ENCODE peak calls at places on chromosomes 6 and 20, in four cellular contexts. One of them, this sample, is unnamed.

GRCh38 chr6:6971369-6971768 is 136.4 kb upstream of the RREB1 start:
- DNase-seq in IMR-90: no peak
- DNase-seq in H1: no peak
- DNase-seq in mesendoderm: no peak
- DNase-seq in this sample: no peak

GRCh38 chr20:45092898-45093297 is 8.0 kb downstream of the KCNS1 start:
- DNase-seq in IMR-90: no peak
- DNase-seq in H1: no peak
- DNase-seq in mesendoderm: no peak
- DNase-seq in this sample: no peak

GRCh38 chr6:13573669-13574110 is 711 bp upstream of the SIRT5 start:
- DNase-seq in IMR-90: peak; percentile 46
- DNase-seq in H1: no peak
- DNase-seq in mesendoderm: peak; percentile 75
- DNase-seq in this sample: peak; percentile 46

GRCh38 chr6:14211596-14211961 is 94.0 kb downstream of the CD83 start:
- DNase-seq in IMR-90: peak; percentile 37
- DNase-seq in H1: peak; percentile 33
- DNase-seq in mesendoderm: peak; percentile 92
- DNase-seq in this sample: peak; percentile 59

GRCh38 chr20:58927490-58928061 is 53.5 kb upstream of the NELFCD start:
- DNase-seq in IMR-90: no peak
- DNase-seq in H1: no peak
- DNase-seq in mesendoderm: no peak
- DNase-seq in this sample: no peak

GRCh38 chr6:18471232-18471964 is 84.2 kb downstream of the RNF144B start:
- DNase-seq in IMR-90: no peak
- DNase-seq in H1: no peak
- DNase-seq in mesendoderm: no peak
- DNase-seq in this sample: no peak

GRCh38 chr6:87918461-87918941 is 129.1 kb upstream of the SPACA1 start:
- DNase-seq in IMR-90: no peak
- DNase-seq in H1: no peak
- DNase-seq in mesendoderm: peak; percentile 70
- DNase-seq in this sample: no peak

GRCh38 chr20:11231742-11232141 is 557.9 kb upstream of the JAG1 start:
- DNase-seq in IMR-90: no peak
- DNase-seq in H1: no peak
- DNase-seq in mesendoderm: no peak
- DNase-seq in this sample: no peak

GRCh38 chr20:48288930-48289507 is 503.7 kb upstream of the SULF2 start:
- DNase-seq in IMR-90: no peak
- DNase-seq in H1: no peak
- DNase-seq in mesendoderm: no peak
- DNase-seq in this sample: no peak

GRCh38 chr20:48284837-48285236 is 499.6 kb upstream of the SULF2 start:
- DNase-seq in IMR-90: peak; percentile 75
- DNase-seq in H1: no peak
- DNase-seq in mesendoderm: peak; percentile 90
- DNase-seq in this sample: no peak

GRCh38 chr20:48285656-48286055 is 500.4 kb upstream of the SULF2 start:
- DNase-seq in IMR-90: no peak
- DNase-seq in H1: no peak
- DNase-seq in mesendoderm: no peak
- DNase-seq in this sample: no peak

GRCh38 chr20:48287552-48288170 is 502.4 kb upstream of the SULF2 start:
- DNase-seq in IMR-90: no peak
- DNase-seq in H1: no peak
- DNase-seq in mesendoderm: no peak
- DNase-seq in this sample: no peak

GRCh38 chr20:48286571-48287551 is 501.6 kb upstream of the SULF2 start:
- DNase-seq in IMR-90: no peak
- DNase-seq in H1: no peak
- DNase-seq in mesendoderm: no peak
- DNase-seq in this sample: no peak
- H2BK120ac ChIP-seq in IMR-90: peak overlapping the region; percentile 5
- H2BK120ac ChIP-seq in H1: no peak overlapping the region
- H2BK120ac ChIP-seq in mesendoderm: peak overlapping the region; percentile 5
- H2BK120ac ChIP-seq in this sample: no peak overlapping the region

DNA sequence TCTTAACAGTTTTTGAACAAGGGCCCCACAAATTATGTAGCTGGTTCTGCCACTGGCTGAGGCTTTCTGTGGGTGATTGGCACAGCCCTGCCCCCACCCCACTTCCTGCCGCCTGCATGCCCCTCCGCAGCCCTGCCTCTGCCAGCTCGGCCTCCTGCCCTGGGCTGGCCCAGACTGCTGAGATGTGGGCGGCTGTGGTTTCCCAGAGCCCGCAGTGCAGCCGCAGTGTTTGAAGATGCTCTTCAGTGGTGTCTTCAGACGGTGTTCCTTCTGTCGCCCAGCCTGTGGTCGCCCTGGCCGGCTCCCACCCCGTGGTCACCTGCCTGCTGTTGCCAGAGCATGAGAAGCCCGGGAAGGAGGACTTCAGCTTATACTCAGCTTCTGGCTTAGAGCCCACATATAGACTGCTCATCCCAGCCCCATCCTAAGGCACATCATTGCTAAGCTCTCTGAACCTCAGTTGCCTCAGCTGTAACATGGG is 154.3 kb downstream of the VEGFA start:
- DNase-seq in IMR-90: peak; percentile 56
- DNase-seq in H1: no peak
- DNase-seq in mesendoderm: no peak
- DNase-seq in this sample: no peak
- H3K23ac ChIP-seq in IMR-90: no peak overlapping the region
- H3K23ac ChIP-seq in H1: no peak overlapping the region
- H3K23ac ChIP-seq in mesendoderm: no peak overlapping the region
- H3K23ac ChIP-seq in this sample: no peak overlapping the region

GRCh38 chr6:12529364-12530019 is 187.1 kb upstream of the PHACTR1 start:
- DNase-seq in IMR-90: no peak
- DNase-seq in H1: no peak
- DNase-seq in mesendoderm: peak; percentile 84
- DNase-seq in this sample: peak; percentile 32
- H2BK120ac ChIP-seq in IMR-90: no peak overlapping the region
- H2BK120ac ChIP-seq in H1: no peak overlapping the region
- H2BK120ac ChIP-seq in mesendoderm: no peak overlapping the region
- H2BK120ac ChIP-seq in this sample: no peak overlapping the region

GRCh38 chr6:113758725-113759576 is 98.2 kb upstream of the MARCKS start:
- DNase-seq in IMR-90: peak; percentile 58
- DNase-seq in H1: no peak
- DNase-seq in mesendoderm: no peak
- DNase-seq in this sample: no peak
- H3K23ac ChIP-seq in IMR-90: no peak overlapping the region
- H3K23ac ChIP-seq in H1: no peak overlapping the region
- H3K23ac ChIP-seq in mesendoderm: no peak overlapping the region
- H3K23ac ChIP-seq in this sample: no peak overlapping the region

GRCh38 chr6:146359123-146359522 is 184.5 kb upstream of the RAB32 start:
- DNase-seq in IMR-90: no peak
- DNase-seq in H1: no peak
- DNase-seq in mesendoderm: no peak
- DNase-seq in this sample: no peak
- H2BK120ac ChIP-seq in IMR-90: no peak overlapping the region
- H2BK120ac ChIP-seq in H1: no peak overlapping the region
- H2BK120ac ChIP-seq in mesendoderm: peak overlapping the region; percentile 24
- H2BK120ac ChIP-seq in this sample: no peak overlapping the region

DNA sequence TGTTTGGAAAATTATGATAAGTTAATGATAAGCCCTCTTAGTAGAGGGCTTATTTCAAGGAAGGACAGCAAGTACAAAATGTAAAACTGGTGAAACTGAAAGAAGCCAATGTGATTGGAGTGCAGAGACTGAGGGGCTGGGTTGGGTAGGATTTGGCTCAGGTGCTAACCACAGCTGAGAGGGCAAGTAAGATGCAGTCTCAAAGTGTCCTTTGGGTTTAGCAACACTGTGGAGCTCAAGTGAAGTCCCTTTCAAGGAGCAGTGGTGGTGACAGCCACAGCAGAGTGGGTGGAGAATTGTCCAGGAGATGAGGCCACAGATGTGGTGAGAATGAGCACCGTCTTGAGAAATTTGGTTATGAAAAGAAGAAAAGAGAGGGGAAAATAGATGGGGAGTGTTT is 181.4 kb downstream of the AKAP7 start:
- DNase-seq in IMR-90: no peak
- DNase-seq in H1: no peak
- DNase-seq in mesendoderm: no peak
- DNase-seq in this sample: no peak
- H3K23ac ChIP-seq in IMR-90: no peak overlapping the region
- H3K23ac ChIP-seq in H1: no peak overlapping the region
- H3K23ac ChIP-seq in mesendoderm: no peak overlapping the region
- H3K23ac ChIP-seq in this sample: no peak overlapping the region

DNA sequence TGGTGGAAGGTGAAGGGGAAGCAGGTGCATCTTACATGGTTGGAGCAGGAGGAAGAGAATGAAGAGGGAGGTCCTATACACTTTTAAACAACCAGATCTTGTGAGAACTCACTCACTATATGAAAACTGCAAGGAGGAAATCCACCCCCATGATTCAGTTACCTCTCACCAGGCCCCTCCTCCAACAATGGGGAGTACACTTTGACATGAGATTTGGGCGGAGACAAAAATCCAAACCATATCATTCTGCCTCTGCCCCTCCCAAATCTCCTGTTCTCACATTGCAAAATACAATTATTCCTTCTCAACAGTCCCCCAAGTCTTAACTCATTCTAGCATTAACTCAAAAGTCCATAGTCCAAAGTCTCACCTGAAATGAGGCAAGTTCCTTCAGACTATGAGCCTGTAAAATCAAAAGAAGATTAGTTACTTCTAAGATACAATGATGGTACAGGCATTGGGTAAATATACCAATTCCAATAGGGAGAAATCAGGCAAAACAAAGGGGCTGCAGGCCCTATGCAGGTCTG is 60.5 kb downstream of the EDN1 start:
- DNase-seq in IMR-90: no peak
- DNase-seq in H1: no peak
- DNase-seq in mesendoderm: no peak
- DNase-seq in this sample: no peak
- H2BK120ac ChIP-seq in IMR-90: no peak overlapping the region
- H2BK120ac ChIP-seq in H1: no peak overlapping the region
- H2BK120ac ChIP-seq in mesendoderm: no peak overlapping the region
- H2BK120ac ChIP-seq in this sample: no peak overlapping the region

GRCh38 chr6:150426198-150426597 is 57.4 kb downstream of the IYD start:
- DNase-seq in IMR-90: no peak
- DNase-seq in H1: no peak
- DNase-seq in mesendoderm: no peak
- DNase-seq in this sample: no peak
- H3K23ac ChIP-seq in IMR-90: no peak overlapping the region
- H3K23ac ChIP-seq in H1: no peak overlapping the region
- H3K23ac ChIP-seq in mesendoderm: no peak overlapping the region
- H3K23ac ChIP-seq in this sample: no peak overlapping the region

DNA sequence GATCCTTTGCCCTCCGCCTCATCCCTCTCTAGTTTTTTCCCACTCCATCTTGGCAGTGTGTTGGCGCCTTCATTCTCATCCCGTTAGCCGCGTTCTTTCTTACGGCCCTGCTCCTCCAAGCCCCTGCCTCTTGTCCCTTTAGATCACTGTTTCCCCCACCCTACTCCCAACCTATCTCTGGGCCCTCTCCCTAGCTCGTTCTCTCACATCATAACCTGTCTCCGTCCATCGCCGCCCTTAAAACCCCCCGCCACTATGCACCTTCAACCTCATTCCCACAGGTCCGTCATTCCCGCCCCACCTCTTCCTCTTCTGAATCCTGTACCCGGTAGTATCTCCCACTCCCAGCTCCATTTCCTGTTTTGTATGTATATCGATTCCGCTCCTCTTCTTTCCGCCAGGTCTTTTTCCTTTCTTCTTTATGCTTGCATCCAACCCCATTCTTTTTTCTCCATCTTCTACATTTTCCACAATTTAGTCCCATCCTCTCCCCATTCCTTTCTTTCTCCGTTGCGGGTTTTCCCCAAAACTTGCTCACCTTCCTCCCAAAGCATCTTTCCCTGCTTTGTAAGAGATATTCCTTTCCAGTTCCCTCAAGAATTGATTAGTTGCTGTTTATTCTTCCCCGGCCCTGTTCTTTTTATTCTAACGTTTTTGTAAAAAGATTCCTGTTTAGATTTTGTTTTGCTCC is 671 bp downstream of the EFHC1 start:
- DNase-seq in IMR-90: peak; percentile 33
- DNase-seq in H1: no peak
- DNase-seq in mesendoderm: peak; percentile 79
- DNase-seq in this sample: peak; percentile 64
- H2BK120ac ChIP-seq in IMR-90: peak overlapping the region; percentile 75
- H2BK120ac ChIP-seq in H1: no peak overlapping the region
- H2BK120ac ChIP-seq in mesendoderm: no peak overlapping the region
- H2BK120ac ChIP-seq in this sample: no peak overlapping the region

This sample was measured in H9.